ENCODE peak calls at places on chromosome 18, in six cellular contexts. X is HepG2, U is K562, W is GM12891, I is H1, Q is GM12878. L is an unnamed sample.

GRCh38 chr18:37175727-37176126 is 346.8 kb downstream of the KIAA1328 start:
- DNase-seq in W (no peak), X (no peak), Q (no peak), I (no peak), U (no peak), L (no peak)

GRCh38 chr18:49081511-49082146 is 130.9 kb upstream of the SMAD7 start:
- DNase-seq in Q (no peak), U (no peak), W (no peak), X (no peak), I (no peak), L (no peak)

GRCh38 chr18:25164837-25165791 is 186.9 kb downstream of the ZNF521 start:
- DNase-seq in W (peak; percentile 11), U (no peak), X (peak; percentile 2), I (no peak), Q (no peak), L (peak; percentile 8)

GRCh38 chr18:42274488-42275137 is 319.6 kb downstream of the PIK3C3 start:
- DNase-seq in W (no peak), I (no peak), X (peak; percentile 62), U (no peak), Q (no peak), L (no peak)

GRCh38 chr18:49664086-49664890 is 102.4 kb downstream of the LIPG start:
- DNase-seq in W (no peak), X (no peak), U (peak; percentile 12), Q (no peak), I (no peak), L (no peak)

GRCh38 chr18:9724797-9725196 is 16.7 kb downstream of the RAB31 start:
- DNase-seq in Q (no peak), W (no peak), I (no peak), U (no peak), X (no peak), L (no peak)

GRCh38 chr18:25230658-25231326 is 121.2 kb downstream of the ZNF521 start:
- DNase-seq in Q (no peak), W (no peak), U (no peak), I (no peak), X (no peak), L (no peak)

GRCh38 chr18:3885209-3885792 is 435.3 kb downstream of the TGIF1 start:
- DNase-seq in U (peak; percentile 70), Q (no peak), X (peak; percentile 27), W (peak; percentile 14), I (no peak), L (no peak)

GRCh38 chr18:54094474-54094873 is 130.0 kb downstream of the MBD2 start:
- DNase-seq in W (no peak), Q (no peak), U (no peak), I (no peak), X (no peak), L (no peak)

GRCh38 chr18:13791181-13791580 is 32.8 kb upstream of the MC5R start:
- DNase-seq in W (no peak), I (no peak), X (no peak), U (no peak), Q (no peak), L (no peak)

GRCh38 chr18:48547456-48548403 is 8.9 kb downstream of the CTIF start:
- DNase-seq in U (peak; percentile 14), W (no peak), X (no peak), I (no peak), Q (no peak), L (no peak)

GRCh38 chr18:77108821-77109692 is 23.5 kb downstream of the MBP start:
- DNase-seq in W (no peak), Q (no peak), I (no peak), X (no peak), U (no peak), L (no peak)

GRCh38 chr18:71442830-71443229 is 1101.3 kb downstream of the CBLN2 start:
- DNase-seq in I (no peak), W (no peak), X (no peak), Q (no peak), U (no peak), L (no peak)

GRCh38 chr18:61955644-61956043 is 62.8 kb upstream of the RNF152 start:
- DNase-seq in Q (peak; percentile 37), W (peak; percentile 10), I (no peak), U (no peak), X (no peak), L (no peak)
- TF ChIP-seq POLR2AphosphoS5 in Q (no peak), W (no peak), I (no peak), U (no peak), X (no peak), L (no peak)

GRCh38 chr18:8175486-8176061 is 433.7 kb upstream of the RAB12 start:
- DNase-seq in I (no peak), U (no peak), X (no peak), Q (no peak), W (no peak), L (no peak)

GRCh38 chr18:8177330-8178016 is 431.8 kb upstream of the RAB12 start:
- DNase-seq in Q (no peak), W (no peak), I (no peak), U (no peak), X (peak; percentile 72), L (no peak)

GRCh38 chr18:8176554-8176953 is 432.7 kb upstream of the RAB12 start:
- DNase-seq in U (no peak), I (no peak), Q (no peak), W (no peak), X (peak; percentile 80), L (no peak)

GRCh38 chr18:8176105-8176504 is 433.1 kb upstream of the RAB12 start:
- DNase-seq in U (no peak), Q (no peak), X (no peak), W (no peak), I (no peak), L (no peak)

GRCh38 chr18:8174758-8175157 is 434.5 kb upstream of the RAB12 start:
- DNase-seq in U (no peak), W (no peak), Q (no peak), I (no peak), X (no peak), L (no peak)
- TF ChIP-seq TAF1 in U (no peak), W (no peak), Q (no peak), I (no peak), X (no peak), L (no peak)

DNA sequence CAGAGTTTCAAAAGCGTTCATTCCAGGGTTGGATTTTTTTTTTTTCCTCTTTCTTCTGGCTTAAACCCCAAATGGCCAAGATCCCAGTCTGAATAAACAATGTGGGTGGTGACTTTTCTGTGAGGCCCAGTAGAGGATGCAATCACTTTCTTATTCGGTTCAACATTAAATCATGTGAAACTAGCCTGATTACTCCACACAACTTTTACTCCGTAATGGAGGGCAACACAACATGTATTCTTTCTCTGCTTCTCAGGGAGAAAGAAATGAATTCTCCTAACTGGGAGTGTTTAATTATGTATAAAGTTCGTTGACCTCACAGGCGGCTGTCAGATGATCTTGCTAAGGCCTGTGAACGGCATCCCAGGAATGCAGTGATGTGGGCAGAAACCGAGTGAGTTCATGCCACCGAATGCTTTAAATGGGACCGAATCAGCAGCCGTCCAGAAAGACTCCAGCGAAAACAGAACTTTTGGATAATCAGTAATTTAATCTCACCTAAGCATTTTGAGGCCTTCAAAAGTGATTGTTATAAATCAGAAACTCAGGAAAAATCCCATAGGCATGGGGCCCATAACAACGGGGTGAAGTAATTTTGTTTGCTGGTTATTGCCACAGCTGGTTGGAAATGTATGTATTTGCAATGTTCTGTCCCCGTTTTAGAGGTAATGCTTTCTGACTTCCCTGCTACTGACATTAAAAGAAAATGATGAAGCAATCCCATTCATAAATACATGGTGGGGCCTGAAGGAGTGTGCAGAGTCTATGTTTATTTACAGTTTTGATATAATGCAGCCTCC is 81.5 kb downstream of the BCL2 start:
- DNase-seq in X (peak; percentile 67), U (no peak), Q (no peak), W (no peak), I (peak; percentile 17), L (no peak)
- TF ChIP-seq POLR2A in X (no peak), U (no peak), Q (no peak), W (no peak), I (no peak), L (no peak)

DNA sequence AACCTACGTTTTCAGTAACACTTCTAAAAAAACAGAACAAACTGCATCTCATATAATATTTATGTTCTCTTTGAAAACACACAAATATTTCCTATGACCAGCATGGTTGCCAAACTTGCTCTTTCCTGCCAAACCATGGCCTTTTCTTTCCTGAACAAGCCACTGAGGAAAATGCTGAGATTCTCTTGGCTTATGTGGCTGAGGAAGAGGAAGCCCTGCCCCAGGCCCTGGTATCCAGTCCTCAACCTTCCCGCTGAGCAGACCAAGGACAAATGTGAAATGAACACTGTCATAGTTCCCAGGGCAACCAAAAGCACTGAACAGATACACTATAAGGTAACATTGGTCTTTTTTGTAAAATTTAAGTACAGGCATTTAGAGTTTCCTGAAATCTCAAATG is 35.9 kb upstream of the NARS1 start:
- DNase-seq in W (no peak), I (no peak), X (no peak), Q (no peak), U (no peak), L (no peak)
- TF ChIP-seq POLR2AphosphoS5 in W (no peak), I (no peak), X (no peak), Q (no peak), U (no peak), L (no peak)

L was measured in GM12892.